ENCODE peak calls at places on chromosomes 7 and 10, in five cellular contexts. A, N, X, K and S are unnamed samples.
A peak's percentile ranks its signal among the peaks of the same experiment; 100 is the strongest.

GRCh38 chr7:23065974-23066373 is 39.6 kb upstream of the KLHL7 start:
- DNase-seq in A (no peak), N (no peak), X (peak; percentile 69), K (peak; percentile 57), S (no peak)

GRCh38 chr10:34489973-34490372 is 325.1 kb downstream of the PARD3 start:
- DNase-seq in A (no peak), N (no peak), X (peak; percentile 67), K (peak; percentile 87), S (peak; percentile 66)

GRCh38 chr7:141731476-141732149 is 6.5 kb upstream of the SSBP1 start:
- DNase-seq in A (no peak), N (no peak), X (no peak), K (no peak), S (no peak)

GRCh38 chr10:104925232-104925851 is 284.3 kb downstream of the SORCS3 start:
- DNase-seq in A (no peak), N (no peak), X (peak; percentile 14), K (peak; percentile 49), S (peak; percentile 72)

GRCh38 chr10:78981970-78982281 is 86.8 kb upstream of the ZMIZ1 start:
- DNase-seq in A (no peak), N (no peak), X (peak; percentile 75), K (no peak), S (no peak)

GRCh38 chr7:27564881-27565482 is 97.7 kb downstream of the HIBADH start:
- DNase-seq in A (no peak), N (no peak), X (no peak), K (no peak), S (no peak)

GRCh38 chr7:36232971-36233550 is 80.0 kb downstream of the EEPD1 start:
- DNase-seq in A (no peak), N (no peak), X (no peak), K (no peak), S (no peak)

GRCh38 chr10:18252086-18252485 is 111.9 kb downstream of the CACNB2 start:
- DNase-seq in A (no peak), N (no peak), X (no peak), K (no peak), S (no peak)

GRCh38 chr10:69571618-69572158 is 1.5 kb downstream of the NEUROG3 start:
- DNase-seq in A (no peak), N (no peak), X (no peak), K (no peak), S (no peak)

GRCh38 chr7:20798081-20798693 is 11.5 kb upstream of the SP8 start:
- DNase-seq in A (no peak), N (peak; percentile 17), X (peak; percentile 71), K (peak; percentile 49), S (peak; percentile 57)

GRCh38 chr10:131997366-131998049 is 15.8 kb upstream of the BNIP3 start:
- DNase-seq in A (no peak), N (no peak), X (no peak), K (peak; percentile 92), S (peak; percentile 87)

GRCh38 chr10:92740762-92741161 is 51.0 kb downstream of the HHEX start:
- DNase-seq in A (no peak), N (no peak), X (no peak), K (peak; percentile 50), S (no peak)

GRCh38 chr7:137081694-137082093 is 213.2 kb downstream of the CHRM2 start:
- DNase-seq in A (no peak), N (no peak), X (peak; percentile 49), K (peak; percentile 59), S (peak; percentile 71)

GRCh38 chr10:11447571-11447970 is 163.9 kb downstream of the USP6NL start:
- DNase-seq in A (no peak), N (no peak), X (no peak), K (no peak), S (no peak)

GRCh38 chr7:35792472-35793224 is 8.2 kb upstream of the SEPTIN7 start:
- DNase-seq in A (no peak), N (no peak), X (no peak), K (no peak), S (no peak)

GRCh38 chr10:86446987-86447386 is 74.6 kb downstream of the WAPL start:
- DNase-seq in A (no peak), N (no peak), X (no peak), K (no peak), S (no peak)

GRCh38 chr7:136594739-136595144 is 273.7 kb upstream of the CHRM2 start:
- DNase-seq in A (no peak), N (no peak), X (no peak), K (no peak), S (no peak)

GRCh38 chr10:96450514-96451207 is 63.1 kb downstream of the TLL2 start:
- DNase-seq in A (no peak), N (no peak), X (no peak), K (no peak), S (no peak)

GRCh38 chr7:103851357-103851756 is 138.1 kb downstream of the RELN start:
- DNase-seq in A (no peak), N (no peak), X (no peak), K (peak; percentile 42), S (peak; percentile 14)

GRCh38 chr10:114304566-114305421 is 65.7 kb downstream of the VWA2 start:
- DNase-seq in A (peak; percentile 52), N (peak; percentile 51), X (peak; percentile 31), K (peak; percentile 33), S (no peak)

GRCh38 chr10:54854843-54855242 is 53.8 kb upstream of the PCDH15 start:
- DNase-seq in A (no peak), N (no peak), X (no peak), K (no peak), S (no peak)

GRCh38 chr7:31320675-31321074 is 19.9 kb downstream of the NEUROD6 start:
- DNase-seq in A (no peak), N (no peak), X (no peak), K (no peak), S (no peak)

GRCh38 chr7:100865971-100866720 is 1.0 kb upstream of the TRIP6 start:
- DNase-seq in A (no peak), N (peak; percentile 62), X (peak; percentile 87), K (peak; percentile 71), S (peak; percentile 83)

GRCh38 chr7:36287371-36288241 is 102.1 kb upstream of the ANLN start:
- DNase-seq in A (no peak), N (no peak), X (peak; percentile 29), K (no peak), S (no peak)

GRCh38 chr7:146773506-146773905 is 656.9 kb downstream of the CNTNAP2 start:
- DNase-seq in A (no peak), N (peak; percentile 68), X (no peak), K (no peak), S (peak; percentile 4)

GRCh38 chr10:73439605-73440298 is 6.4 kb upstream of the MSS51 start:
- DNase-seq in A (no peak), N (no peak), X (peak; percentile 23), K (peak; percentile 66), S (peak; percentile 34)

GRCh38 chr7:41788556-41788955 is 85.7 kb upstream of the INHBA start:
- DNase-seq in A (no peak), N (no peak), X (no peak), K (peak; percentile 84), S (no peak)

GRCh38 chr10:80422221-80422536 is 13.8 kb downstream of the PRXL2A start:
- DNase-seq in A (no peak), N (no peak), X (no peak), K (no peak), S (no peak)

GRCh38 chr10:70568781-70569495 is 33.6 kb downstream of the PRF1 start:
- DNase-seq in A (no peak), N (no peak), X (no peak), K (no peak), S (no peak)

GRCh38 chr10:28942012-28942411 is 264.7 kb downstream of the BAMBI start:
- DNase-seq in A (no peak), N (no peak), X (no peak), K (no peak), S (no peak)